ENCODE peak calls at places on chromosomes 2 and 18, in five cellular contexts. Y, L, X, I and F are unnamed samples.

GRCh38 chr2:201996006-201996405 is 37.6 kb upstream of the FZD7 start:
- DNase-seq in Y (no peak), X (no peak), L (no peak), I (no peak), F (no peak)

GRCh38 chr2:126568734-126569133 is 87.2 kb upstream of the GYPC start:
- DNase-seq in I (no peak), Y (no peak), L (no peak), X (no peak), F (no peak)

GRCh38 chr2:9206991-9207640 is 504 bp downstream of the ASAP2 start:
- DNase-seq in Y (peak; percentile 28), X (peak; percentile 35), I (no peak), L (peak; percentile 59), F (peak; percentile 34)

GRCh38 chr2:139067874-139068273 is 287.7 kb upstream of the NXPH2 start:
- DNase-seq in Y (no peak), I (no peak), X (no peak), L (no peak), F (no peak)

GRCh38 chr18:11407900-11408299 is 201.5 kb upstream of the SLC35G4 start:
- DNase-seq in X (peak; percentile 73), Y (no peak), L (no peak), I (no peak), F (peak; percentile 9)

GRCh38 chr18:46278481-46279465 is 174.6 kb downstream of the HAUS1 start:
- DNase-seq in L (no peak), I (no peak), X (peak; percentile 93), Y (no peak), F (peak; percentile 32)

GRCh38 chr2:178506524-178506923 is 26.3 kb downstream of the PLEKHA3 start:
- DNase-seq in L (no peak), I (no peak), Y (no peak), X (no peak), F (no peak)

GRCh38 chr2:160229591-160229990 is 29.5 kb upstream of the ITGB6 start:
- DNase-seq in L (no peak), X (peak; percentile 73), I (no peak), Y (no peak), F (no peak)

GRCh38 chr2:21318263-21318662 is 194.5 kb downstream of the TDRD15 start:
- DNase-seq in X (no peak), I (no peak), L (no peak), Y (no peak), F (no peak)

GRCh38 chr2:225091336-225091735 is 49.1 kb upstream of the DOCK10 start:
- DNase-seq in L (no peak), I (no peak), Y (no peak), X (peak; percentile 87), F (peak; percentile 73)

GRCh38 chr2:196718796-196719564 is 79.5 kb downstream of the CCDC150 start:
- DNase-seq in L (no peak), Y (peak; percentile 15), I (no peak), X (peak; percentile 91), F (no peak)

GRCh38 chr2:10237392-10238321 is 65.0 kb upstream of the HPCAL1 start:
- DNase-seq in Y (no peak), L (no peak), X (no peak), I (no peak), F (no peak)

GRCh38 chr2:207161724-207162123 is 4.0 kb downstream of the KLF7 start:
- DNase-seq in I (no peak), X (peak; percentile 74), Y (no peak), L (no peak), F (peak; percentile 49)

GRCh38 chr2:240367721-240368120 is 67.7 kb upstream of the GPC1 start:
- DNase-seq in I (no peak), Y (no peak), L (no peak), X (no peak), F (no peak)

GRCh38 chr18:14104906-14105748 is 27.1 kb downstream of the ZNF519 start:
- DNase-seq in I (no peak), Y (no peak), L (no peak), X (no peak), F (no peak)

GRCh38 chr2:241553981-241554380 is 4.6 kb upstream of the BOK start:
- DNase-seq in Y (no peak), I (no peak), X (no peak), L (no peak), F (no peak)

GRCh38 chr2:73172963-73173362 is 29.4 kb upstream of the NOTO start:
- DNase-seq in Y (no peak), I (no peak), L (peak; percentile 72), X (peak; percentile 43), F (peak; percentile 24)

GRCh38 chr2:158573739-158574138 is 117.0 kb downstream of the PKP4 start:
- DNase-seq in I (no peak), Y (no peak), X (no peak), L (no peak), F (peak; percentile 2)

GRCh38 chr2:207437136-207437856 is 92.5 kb upstream of the CREB1 start:
- DNase-seq in I (no peak), Y (no peak), X (no peak), L (no peak), F (no peak)

GRCh38 chr18:40417501-40417900 is 1537.5 kb upstream of the PIK3C3 start:
- DNase-seq in I (no peak), L (no peak), Y (no peak), X (no peak), F (no peak)

GRCh38 chr2:145957929-145958328 is 1438.0 kb upstream of the ZEB2 start:
- DNase-seq in I (no peak), Y (no peak), X (peak; percentile 14), L (no peak), F (peak; percentile 34)

GRCh38 chr2:165428996-165429395 is 40.5 kb upstream of the CSRNP3 start:
- DNase-seq in L (no peak), X (peak; percentile 2), Y (no peak), I (no peak), F (no peak)

GRCh38 chr2:210620456-210620855 is 64.1 kb downstream of the CPS1 start:
- DNase-seq in I (no peak), Y (no peak), X (peak; percentile 62), L (no peak), F (peak; percentile 11)

GRCh38 chr2:237857791-237858190 is 1.6 kb upstream of the RAMP1 start:
- DNase-seq in I (no peak), X (no peak), L (no peak), Y (no peak), F (no peak)

GRCh38 chr2:240131941-240132650 is 4.0 kb downstream of the COPS9 start:
- DNase-seq in L (no peak), X (no peak), Y (no peak), I (no peak), F (no peak)

GRCh38 chr2:104378853-104379374 is 475.0 kb upstream of the POU3F3 start:
- DNase-seq in X (peak; percentile 5), I (no peak), Y (peak; percentile 32), L (peak; percentile 21), F (peak; percentile 23)

GRCh38 chr2:26989156-26989555 is 18.7 kb downstream of the MAPRE3 start:
- DNase-seq in L (no peak), I (no peak), X (peak; percentile 52), Y (no peak), F (peak; percentile 4)

DNA sequence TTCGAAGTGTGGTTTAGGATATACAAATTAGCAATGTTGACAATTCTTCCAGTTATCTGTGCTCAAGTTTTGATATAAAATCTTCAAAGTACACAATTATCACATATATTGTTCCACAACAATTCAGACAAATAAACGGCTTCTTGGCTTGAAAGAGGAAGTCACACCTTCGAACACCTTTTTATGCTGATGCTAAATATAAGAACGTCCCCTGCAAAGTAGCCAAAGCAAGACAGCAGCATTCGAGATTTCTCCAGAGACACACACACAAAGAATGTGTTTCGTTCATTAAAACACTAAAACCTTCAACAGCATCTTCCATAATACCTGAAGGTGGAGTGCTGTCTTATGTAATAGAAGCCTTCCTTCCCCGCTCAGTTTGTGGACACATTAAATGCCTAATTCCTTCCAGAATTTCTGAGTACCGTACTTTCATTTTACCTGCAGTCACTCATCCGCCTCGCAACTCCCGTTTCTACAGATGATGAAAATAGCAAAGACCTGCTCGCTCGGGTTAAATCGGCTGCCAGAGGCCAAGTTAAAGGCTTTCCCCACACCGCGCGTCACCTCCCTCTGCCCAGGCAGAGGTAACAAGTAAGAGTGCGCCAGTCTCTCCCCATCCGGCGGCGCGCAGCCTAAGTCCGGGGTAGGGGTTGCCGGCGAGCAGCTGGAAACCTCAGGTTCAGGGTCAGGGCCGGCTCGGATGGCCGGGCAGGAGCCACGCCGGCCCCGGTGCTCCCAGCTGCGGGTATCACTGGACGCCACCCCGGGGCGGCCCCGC is 847 bp downstream of the SERPINE2 start:
- DNase-seq in X (peak; percentile 34), L (peak; percentile 54), I (no peak), Y (peak; percentile 51), F (peak; percentile 63)
- TF ChIP-seq CTCF in X (no peak), L (no peak), I (no peak), Y (no peak), F (no peak)

DNA sequence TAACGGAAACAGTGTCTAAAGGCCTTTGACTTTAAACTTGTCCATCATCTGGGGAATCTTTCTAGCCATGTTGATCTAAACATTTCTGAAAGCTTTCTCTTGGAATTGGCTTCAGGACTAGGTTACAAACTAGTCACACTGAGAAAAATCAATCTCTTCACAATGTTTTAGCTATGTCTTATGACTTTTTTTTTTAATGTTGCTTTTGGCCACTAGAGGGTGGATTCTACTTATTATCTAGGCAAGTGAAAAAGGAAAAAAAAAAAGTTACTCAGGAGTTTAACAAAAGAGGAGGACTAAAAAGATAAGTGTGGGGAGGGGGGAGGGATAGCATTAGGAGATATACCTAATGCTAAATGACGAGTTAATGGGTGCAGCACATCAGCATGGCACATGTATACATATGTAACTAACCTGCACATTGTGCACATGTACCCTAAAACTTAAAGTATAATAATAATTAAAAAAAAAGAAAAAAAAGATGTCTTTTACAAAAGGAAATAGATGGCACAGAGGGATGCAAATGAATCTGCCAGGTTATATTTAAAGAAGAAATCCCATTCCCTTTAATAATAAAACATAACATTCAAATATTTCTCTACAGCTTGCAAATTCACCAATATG is 160.4 kb upstream of the PID1 start:
- DNase-seq in X (peak; percentile 88), L (no peak), Y (no peak), I (no peak), F (peak; percentile 69)
- TF ChIP-seq CTCF in X (peak; percentile 54), L (no peak), Y (peak; percentile 85), I (peak; percentile 39), F (peak; percentile 48)

DNA sequence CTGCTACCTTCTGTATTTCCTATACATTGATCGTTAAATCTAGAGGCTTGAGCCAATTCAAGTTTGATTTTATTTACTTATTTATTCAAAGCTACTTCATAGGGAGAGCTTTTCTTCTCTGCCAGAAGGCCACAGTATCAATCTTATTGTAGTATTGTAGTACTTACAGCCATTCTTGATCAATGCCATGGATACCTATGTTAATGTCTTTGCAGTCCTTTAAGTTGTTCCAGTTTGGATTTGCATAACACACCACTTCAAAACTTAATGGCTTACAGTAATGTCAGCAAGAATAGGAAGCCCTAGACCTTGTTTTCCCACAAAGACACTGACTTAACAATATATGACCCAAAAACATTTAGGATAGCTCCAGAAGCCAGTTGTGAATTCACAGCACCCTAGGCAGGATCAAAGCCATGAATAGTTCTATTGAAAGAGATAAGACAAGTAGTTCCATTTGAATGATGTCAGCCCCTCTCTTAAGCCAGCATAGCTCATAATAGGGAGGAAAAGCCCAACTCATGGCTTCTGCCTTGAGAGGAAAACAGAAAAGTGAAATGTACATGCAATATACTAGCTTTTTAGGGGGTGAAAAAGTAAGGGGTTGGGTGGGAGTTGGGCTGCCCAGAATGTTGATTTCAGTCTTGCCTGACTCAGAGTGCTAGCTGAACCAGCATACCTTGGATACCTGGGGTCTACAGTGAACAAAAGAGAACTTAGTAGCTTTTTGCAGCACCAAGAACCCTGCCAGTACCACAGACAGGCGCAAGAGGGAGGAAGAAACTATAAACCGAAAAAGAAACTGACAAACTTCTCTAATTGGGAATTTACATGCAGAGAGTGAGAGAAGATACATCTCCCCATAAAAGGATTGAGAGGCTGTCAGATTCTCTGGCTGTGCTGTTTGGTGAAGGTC is 101.4 kb downstream of the CAMKMT start:
- DNase-seq in Y (no peak), X (no peak), I (no peak), L (no peak), F (no peak)
- TF ChIP-seq CTCF in Y (no peak), X (no peak), I (no peak), L (no peak), F (no peak)

GRCh38 chr2:128734521-128735295 is 416.0 kb upstream of the HS6ST1 start:
- DNase-seq in L (no peak), X (peak; percentile 88), Y (no peak), I (no peak), F (no peak)
- TF ChIP-seq CTCF in L (no peak), X (no peak), Y (no peak), I (no peak), F (no peak)